ENCODE peak calls at places on chromosomes 3 and 15, in seven cellular contexts. C, E, T, U, S, M and B are unnamed samples.

GRCh38 chr3:138135833-138136194 is 3.6 kb upstream of the A4GNT start:
- DNase-seq in C (no peak), E (no peak), T (no peak), U (no peak), S (no peak), M (no peak), B (no peak)

GRCh38 chr3:126777366-126777765 is 73.3 kb downstream of the CHCHD6 start:
- DNase-seq in C (no peak), E (no peak), T (no peak), U (no peak), S (no peak), M (no peak), B (no peak)

GRCh38 chr15:54789377-54789776 is 407.4 kb downstream of the RSL24D1 start:
- DNase-seq in C (no peak), E (no peak), T (no peak), U (no peak), S (no peak), M (no peak), B (no peak)

GRCh38 chr3:107133891-107134290 is 243.3 kb upstream of the CCDC54 start:
- DNase-seq in C (no peak), E (no peak), T (no peak), U (no peak), S (no peak), M (no peak), B (no peak)

GRCh38 chr3:115072265-115073008 is 74.7 kb downstream of the ZBTB20 start:
- DNase-seq in C (no peak), E (no peak), T (no peak), U (no peak), S (peak; percentile 68), M (no peak), B (no peak)

GRCh38 chr3:42831321-42831713 is 22.1 kb downstream of the ACKR2 start:
- DNase-seq in C (peak; percentile 72), E (peak; percentile 38), T (peak; percentile 74), U (peak; percentile 45), S (peak; percentile 37), M (peak; percentile 91), B (peak; percentile 42)

GRCh38 chr15:96888764-96889163 is 558.3 kb downstream of the NR2F2 start:
- DNase-seq in C (no peak), E (no peak), T (no peak), U (no peak), S (no peak), M (no peak), B (no peak)

GRCh38 chr3:123586966-123587365 is 2.1 kb upstream of the HACD2 start:
- DNase-seq in C (no peak), E (no peak), T (no peak), U (no peak), S (no peak), M (no peak), B (no peak)

GRCh38 chr15:43513550-43513949 is 3.9 kb upstream of the MAP1A start:
- DNase-seq in C (no peak), E (no peak), T (no peak), U (no peak), S (no peak), M (no peak), B (no peak)

GRCh38 chr3:13452490-13453335 is 27.4 kb upstream of the HDAC11 start:
- DNase-seq in C (peak; percentile 55), E (peak; percentile 27), T (peak; percentile 77), U (peak; percentile 22), S (no peak), M (peak; percentile 53), B (peak; percentile 36)

GRCh38 chr15:41203395-41203794 is 27.2 kb downstream of the EXD1 start:
- DNase-seq in C (no peak), E (no peak), T (no peak), U (no peak), S (no peak), M (no peak), B (no peak)

GRCh38 chr3:120450261-120450913 is 405 bp downstream of the FSTL1 start:
- DNase-seq in C (peak; percentile 28), E (peak; percentile 28), T (no peak), U (no peak), S (peak; percentile 51), M (peak; percentile 54), B (no peak)

GRCh38 chr3:114566162-114566755 is 272.4 kb downstream of the TIGIT start:
- DNase-seq in C (no peak), E (peak; percentile 2), T (no peak), U (no peak), S (no peak), M (no peak), B (no peak)

GRCh38 chr15:98596885-98597343 is 51.4 kb upstream of the IGF1R start:
- DNase-seq in C (no peak), E (no peak), T (no peak), U (no peak), S (no peak), M (no peak), B (no peak)

GRCh38 chr3:9909221-9910013 is 6.8 kb downstream of the IL17RE start:
- DNase-seq in C (no peak), E (no peak), T (no peak), U (no peak), S (no peak), M (peak; percentile 84), B (no peak)

GRCh38 chr3:157807286-157807685 is 298.9 kb downstream of the SHOX2 start:
- DNase-seq in C (no peak), E (no peak), T (no peak), U (no peak), S (no peak), M (no peak), B (no peak)

GRCh38 chr3:118984699-118985098 is 49.9 kb downstream of the IGSF11 start:
- DNase-seq in C (no peak), E (no peak), T (no peak), U (no peak), S (no peak), M (no peak), B (no peak)

GRCh38 chr15:101262551-101262950 is 10.7 kb upstream of the CHSY1 start:
- DNase-seq in C (no peak), E (no peak), T (no peak), U (no peak), S (no peak), M (no peak), B (no peak)

GRCh38 chr15:90449206-90449735 is 61.2 kb downstream of the IQGAP1 start:
- DNase-seq in C (no peak), E (no peak), T (no peak), U (no peak), S (no peak), M (no peak), B (no peak)